ENCODE peak calls at places on chromosome 7, in ten cellular contexts. C, D, S, Q, I, M, L, J, U and O are unnamed samples.

GRCh38 chr7:79453558-79454324 is at the start of gene MAGI2:
- DNase-seq in C (peak; percentile 80), D (peak; percentile 92), S (peak; percentile 83), Q (peak; percentile 84), I (peak; percentile 69), M (peak; percentile 77), L (peak; percentile 71), J (peak; percentile 90), U (no peak), O (no peak)

GRCh38 chr7:77393261-77393660 is 22.9 kb downstream of the GSAP start:
- DNase-seq in C (no peak), D (no peak), S (no peak), Q (peak; percentile 66), I (no peak), M (no peak), L (peak; percentile 60), J (no peak), U (no peak), O (no peak)

GRCh38 chr7:45082031-45082830 is 6.5 kb downstream of the NACAD start:
- DNase-seq in C (no peak), D (no peak), S (no peak), Q (no peak), I (no peak), M (no peak), L (peak; percentile 33), J (peak; percentile 29), U (no peak), O (no peak)

GRCh38 chr7:51067757-51068156 is 248.9 kb downstream of the COBL start:
- DNase-seq in C (peak; percentile 46), D (peak; percentile 72), S (no peak), Q (peak; percentile 74), I (peak; percentile 63), M (peak; percentile 60), L (peak; percentile 77), J (peak; percentile 85), U (peak; percentile 16), O (peak; percentile 73)

GRCh38 chr7:21028186-21028989 is 241.7 kb upstream of the SP8 start:
- DNase-seq in C (no peak), D (no peak), S (peak; percentile 44), Q (no peak), I (no peak), M (no peak), L (peak; percentile 1), J (no peak), U (no peak), O (no peak)

GRCh38 chr7:149050941-149051340 is 22.6 kb upstream of the PDIA4 start:
- DNase-seq in C (no peak), D (no peak), S (no peak), Q (peak; percentile 42), I (no peak), M (no peak), L (peak; percentile 28), J (no peak), U (no peak), O (no peak)

GRCh38 chr7:102317231-102318059 is 30.8 kb downstream of the SH2B2 start:
- DNase-seq in C (no peak), D (no peak), S (no peak), Q (no peak), I (no peak), M (no peak), L (no peak), J (no peak), U (no peak), O (no peak)

GRCh38 chr7:80334185-80334584 is 177.7 kb downstream of the GNAT3 start:
- DNase-seq in C (no peak), D (no peak), S (no peak), Q (no peak), I (no peak), M (no peak), L (no peak), J (no peak), U (no peak), O (no peak)

GRCh38 chr7:35371221-35371620 is 117.3 kb upstream of the TBX20 start:
- DNase-seq in C (no peak), D (no peak), S (no peak), Q (no peak), I (no peak), M (no peak), L (no peak), J (no peak), U (no peak), O (no peak)

GRCh38 chr7:17696422-17696821 is 243.9 kb downstream of the SNX13 start:
- DNase-seq in C (peak; percentile 97), D (peak; percentile 86), S (peak; percentile 52), Q (peak; percentile 87), I (no peak), M (peak; percentile 90), L (peak; percentile 93), J (peak; percentile 74), U (no peak), O (no peak)

GRCh38 chr7:100516135-100516812 is 22.7 kb upstream of the AGFG2 start:
- DNase-seq in C (peak; percentile 84), D (peak; percentile 71), S (no peak), Q (peak; percentile 87), I (peak; percentile 15), M (peak; percentile 60), L (peak; percentile 96), J (peak; percentile 84), U (peak; percentile 58), O (peak; percentile 98)

DNA sequence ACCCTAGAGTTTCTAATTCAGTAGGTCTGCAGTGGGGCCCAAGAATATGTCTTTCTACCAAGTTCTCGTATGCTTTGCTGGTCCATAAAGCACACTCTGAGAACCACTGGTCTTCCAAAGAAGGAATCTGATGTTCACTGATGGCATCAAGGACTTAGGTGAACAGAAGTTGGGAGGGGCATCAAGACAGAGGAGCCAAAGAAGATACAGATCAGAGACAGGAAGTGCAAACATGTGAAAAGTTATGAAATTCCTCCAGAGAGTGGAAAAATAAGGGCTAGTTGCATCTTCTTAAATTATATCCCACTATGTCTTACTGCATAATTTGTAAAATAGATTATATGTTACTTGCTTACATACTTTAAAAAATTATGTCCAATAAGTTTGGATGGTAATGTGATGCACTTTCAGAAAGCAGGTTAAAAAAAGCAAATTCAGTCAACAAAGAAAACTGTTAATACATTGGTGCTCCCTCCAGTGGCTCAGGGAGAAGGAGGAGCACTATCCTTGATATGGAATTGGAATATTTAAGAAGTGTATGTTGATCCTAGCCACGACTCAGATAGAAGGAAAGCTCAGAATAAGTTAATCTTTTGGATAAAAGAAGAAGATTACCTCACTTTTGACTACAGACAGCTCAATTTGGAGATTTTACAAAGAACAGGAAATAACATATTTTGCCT is 35.8 kb downstream of the CREB3L2 start:
- DNase-seq in C (no peak), D (no peak), S (no peak), Q (no peak), I (no peak), M (no peak), L (no peak), J (no peak), U (no peak), O (no peak)
- TF ChIP-seq CTCF in C (peak; percentile 23), D (no peak), S (no peak), Q (peak; percentile 28), I (no peak), M (no peak), L (peak; percentile 23), J (peak; percentile 41), U (peak; percentile 10), O (peak; percentile 33)

GRCh38 chr7:152544481-152544927 is 108.7 kb upstream of the KMT2C start:
- DNase-seq in C (no peak), D (no peak), S (no peak), Q (no peak), I (no peak), M (no peak), L (peak; percentile 8), J (no peak), U (no peak), O (no peak)
- H3K4me3 ChIP-seq in C (no peak overlapping the region), D (no peak overlapping the region), S (no peak overlapping the region), Q (no peak overlapping the region), I (no peak overlapping the region), M (no peak overlapping the region), L (no peak overlapping the region), J (no peak overlapping the region), U (no peak overlapping the region), O (no peak overlapping the region)

DNA sequence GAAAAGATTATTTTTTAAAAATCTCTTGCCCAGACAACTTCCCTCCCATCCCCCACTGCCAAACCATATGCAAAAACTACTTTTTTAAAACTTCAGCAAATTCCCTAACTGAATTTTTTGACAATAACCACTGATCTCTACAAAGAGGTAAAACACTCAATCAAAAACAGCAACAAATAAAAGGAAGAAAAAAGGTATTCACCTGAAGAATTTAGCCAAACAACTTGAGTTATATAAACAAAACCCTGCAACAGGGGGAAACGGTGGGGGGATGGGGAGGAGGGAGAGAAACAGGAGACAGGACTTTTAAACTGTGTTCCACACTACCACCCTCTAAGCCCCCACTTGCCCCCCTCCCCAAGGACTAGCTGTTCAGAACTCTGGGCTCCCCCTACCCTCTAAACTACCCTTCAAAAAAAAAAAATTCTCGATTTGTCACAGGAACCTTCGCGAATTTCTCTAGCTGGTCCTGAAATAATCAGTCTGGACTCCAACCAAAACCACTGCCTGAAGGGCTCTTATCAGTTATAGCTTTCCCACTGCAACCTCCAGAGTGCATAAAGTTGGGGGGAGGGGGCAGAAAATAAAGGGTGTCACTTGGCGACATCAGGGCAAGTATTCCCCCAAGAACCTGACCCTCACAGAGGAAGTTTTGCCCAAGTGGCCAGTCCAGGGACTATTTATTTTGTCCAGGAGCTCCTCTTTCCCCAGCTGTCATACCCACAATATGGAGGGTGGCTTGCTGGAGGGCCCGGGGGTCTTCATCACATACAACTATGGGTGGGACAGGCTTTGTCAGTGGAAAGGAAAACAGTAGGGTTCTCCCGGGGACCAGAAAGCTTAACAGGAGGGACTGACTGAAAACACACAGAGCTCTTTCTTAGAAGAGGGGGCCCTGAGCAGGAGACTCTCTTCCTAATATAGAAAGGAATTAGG is 1.4 kb downstream of the UBE2H start:
- DNase-seq in C (no peak), D (peak; percentile 26), S (no peak), Q (no peak), I (peak; percentile 32), M (no peak), L (no peak), J (no peak), U (no peak), O (no peak)
- TF ChIP-seq CTCF in C (no peak), D (peak; percentile 18), S (no peak), Q (no peak), I (no peak), M (no peak), L (no peak), J (no peak), U (no peak), O (no peak)

GRCh38 chr7:143285454-143285756 is 647 bp downstream of the TMEM139 start:
- DNase-seq in C (no peak), D (no peak), S (peak; percentile 70), Q (no peak), I (peak; percentile 54), M (no peak), L (no peak), J (no peak), U (no peak), O (no peak)

GRCh38 chr7:143282124-143282523 is 2.6 kb upstream of the TMEM139 start:
- DNase-seq in C (no peak), D (no peak), S (no peak), Q (no peak), I (no peak), M (no peak), L (no peak), J (no peak), U (no peak), O (no peak)

GRCh38 chr7:143284591-143285453 is at the start of gene TMEM139:
- DNase-seq in C (no peak), D (no peak), S (peak; percentile 61), Q (no peak), I (peak; percentile 82), M (no peak), L (no peak), J (no peak), U (no peak), O (no peak)

GRCh38 chr7:143281529-143281928 is 3.2 kb upstream of the TMEM139 start:
- DNase-seq in C (no peak), D (no peak), S (no peak), Q (no peak), I (no peak), M (no peak), L (no peak), J (no peak), U (no peak), O (no peak)

GRCh38 chr7:143283344-143283743 is 1.4 kb upstream of the TMEM139 start:
- DNase-seq in C (no peak), D (no peak), S (no peak), Q (no peak), I (no peak), M (no peak), L (no peak), J (no peak), U (no peak), O (no peak)
- H3K4me3 ChIP-seq in C (no peak overlapping the region), D (no peak overlapping the region), S (no peak overlapping the region), Q (no peak overlapping the region), I (no peak overlapping the region), M (no peak overlapping the region), L (no peak overlapping the region), J (no peak overlapping the region), U (no peak overlapping the region), O (no peak overlapping the region)